ENCODE peak calls at places on chromosomes 7 and 10, in six cellular contexts. E is osteocyte, N is fibroblast of pulmonary artery, S is HCT116, R is cardiac muscle cell, J is WTC11. L is an unnamed sample.

GRCh38 chr10:101609481-101609880 is 21.4 kb downstream of the DPCD start:
- DNase-seq in N (no peak), R (no peak), S (no peak), J (no peak), E (no peak), L (no peak)

GRCh38 chr7:32253245-32253644 is 183.0 kb upstream of the PDE1C start:
- DNase-seq in E (no peak), S (no peak), R (no peak), N (no peak), J (no peak), L (no peak)

GRCh38 chr7:149885191-149886017 is 11.6 kb downstream of the ATP6V0E2 start:
- DNase-seq in J (peak), E (no peak), S (no peak), R (no peak), N (no peak), L (no peak)

GRCh38 chr7:31373337-31374289 is 33.1 kb upstream of the NEUROD6 start:
- DNase-seq in J (peak), E (no peak), N (peak), R (peak), S (peak), L (peak)

GRCh38 chr7:84506151-84506550 is 311.6 kb upstream of the SEMA3A start:
- DNase-seq in N (no peak), R (no peak), J (no peak), E (no peak), S (no peak), L (no peak)

GRCh38 chr10:117167346-117168134 is 29.5 kb upstream of the VAX1 start:
- DNase-seq in S (no peak), N (no peak), E (no peak), J (no peak), R (no peak), L (no peak)

GRCh38 chr10:43236176-43236850 is 30.6 kb downstream of the RASGEF1A start:
- DNase-seq in R (no peak), E (no peak), N (no peak), J (no peak), S (no peak), L (no peak)

GRCh38 chr10:78038105-78038504 is 4.4 kb downstream of the RPS24 start:
- DNase-seq in S (no peak), R (no peak), N (peak), E (no peak), J (no peak), L (no peak)

GRCh38 chr7:132790104-132790503 is 213.8 kb upstream of the PLXNA4 start:
- DNase-seq in J (no peak), N (no peak), E (no peak), S (no peak), R (no peak), L (no peak)

GRCh38 chr7:55019691-55020480 is 1.1 kb downstream of the EGFR start:
- DNase-seq in R (peak), N (no peak), J (peak), E (no peak), S (no peak), L (peak)

GRCh38 chr10:129545257-129545656 is 78.2 kb downstream of the MGMT start:
- DNase-seq in R (no peak), N (peak), S (no peak), J (no peak), E (peak), L (no peak)

GRCh38 chr10:16987129-16987670 is 142.4 kb downstream of the CUBN start:
- DNase-seq in J (no peak), E (no peak), N (peak), R (no peak), S (no peak), L (no peak)

GRCh38 chr7:94223375-94224084 is 171.2 kb upstream of the COL1A2 start:
- DNase-seq in N (peak), R (peak), J (peak), E (no peak), S (peak), L (peak)

GRCh38 chr10:62724465-62724864 is 80.1 kb upstream of the ADO start:
- DNase-seq in E (no peak), R (no peak), J (peak), S (peak), N (no peak), L (no peak)

GRCh38 chr7:66307591-66308215 is 102.6 kb downstream of the TPST1 start:
- DNase-seq in S (no peak), E (no peak), N (peak), R (peak), J (no peak), L (no peak)

GRCh38 chr10:109062371-109062770 is 860.9 kb downstream of the XPNPEP1 start:
- DNase-seq in R (no peak), E (no peak), N (peak), S (no peak), J (no peak), L (no peak)

GRCh38 chr10:44281089-44281613 is 103.7 kb downstream of the CXCL12 start:
- DNase-seq in N (no peak), S (no peak), R (no peak), E (no peak), J (no peak), L (no peak)

GRCh38 chr7:121741896-121742295 is 131.1 kb upstream of the PTPRZ1 start:
- DNase-seq in S (no peak), N (peak), E (no peak), R (no peak), J (no peak), L (no peak)

GRCh38 chr10:5762531-5762930 is 50.7 kb downstream of the GDI2 start:
- DNase-seq in S (no peak), E (no peak), N (no peak), J (no peak), R (no peak), L (no peak)

GRCh38 chr7:128959296-128959695 is 21.6 kb downstream of the IRF5 start:
- DNase-seq in R (no peak), J (no peak), N (no peak), S (no peak), E (no peak), L (no peak)

GRCh38 chr7:83469076-83469475 is 179.9 kb downstream of the SEMA3E start:
- DNase-seq in N (peak), J (no peak), R (no peak), S (no peak), E (no peak), L (no peak)

GRCh38 chr10:63883861-63884260 is 362.7 kb downstream of the REEP3 start:
- DNase-seq in R (no peak), E (no peak), J (no peak), S (no peak), N (no peak), L (no peak)

GRCh38 chr7:76358053-76358477 is 726 bp downstream of the YWHAG start:
- DNase-seq in J (peak), E (no peak), S (no peak), R (no peak), N (no peak), L (peak)

GRCh38 chr7:109552017-109552416 is 982.3 kb downstream of the DNAJB9 start:
- DNase-seq in J (no peak), S (no peak), E (no peak), R (no peak), N (no peak), L (no peak)

GRCh38 chr7:2036786-2037185 is 196.0 kb downstream of the MAD1L1 start:
- DNase-seq in E (no peak), J (peak), R (no peak), N (no peak), S (no peak), L (no peak)

GRCh38 chr10:95553674-95554073 is 7.5 kb downstream of the SORBS1 start:
- DNase-seq in J (no peak), R (no peak), S (no peak), E (no peak), N (no peak), L (no peak)

GRCh38 chr7:69599211-69599878 is 1.1 kb downstream of the AUTS2 start:
- DNase-seq in J (peak), N (no peak), E (no peak), R (peak), S (no peak), L (peak)

GRCh38 chr7:150945171-150945852 is 32.8 kb downstream of the KCNH2 start:
- DNase-seq in N (no peak), R (no peak), S (no peak), E (no peak), J (no peak), L (no peak)

GRCh38 chr10:84163992-84164391 is 9.6 kb upstream of the GPR15LG start:
- DNase-seq in J (no peak), R (no peak), S (no peak), E (no peak), N (no peak), L (no peak)

GRCh38 chr7:3164363-3164762 is 120.7 kb upstream of the CARD11 start:
- DNase-seq in S (no peak), J (no peak), E (no peak), R (peak), N (no peak), L (no peak)

GRCh38 chr10:1543596-1543995 is 193.7 kb downstream of the ADARB2 start:
- DNase-seq in R (no peak), J (peak), N (no peak), S (no peak), E (no peak), L (no peak)

GRCh38 chr7:11810043-11810625 is 21.9 kb downstream of the THSD7A start:
- DNase-seq in S (no peak), J (no peak), R (peak), E (no peak), N (no peak), L (no peak)

GRCh38 chr7:5776894-5777645 is 4.4 kb downstream of the RNF216 start:
- DNase-seq in J (no peak), N (no peak), S (no peak), E (no peak), R (no peak), L (no peak)

GRCh38 chr7:134078991-134079390 is 48.1 kb upstream of the LRGUK start:
- DNase-seq in E (no peak), R (no peak), N (no peak), J (no peak), S (no peak), L (no peak)

GRCh38 chr7:33673029-33673700 is 232.2 kb upstream of the BMPER start:
- DNase-seq in N (no peak), E (no peak), J (peak), S (no peak), R (no peak), L (no peak)
- TF ChIP-seq CTCF in N (peak), E (peak), J (peak), S (no peak), R (no peak), L (no peak)

GRCh38 chr7:137816696-137817320 is 30.0 kb downstream of the DGKI start:
- DNase-seq in N (peak), R (no peak), J (peak), S (no peak), E (no peak), L (no peak)
- TF ChIP-seq CTCF in N (peak), R (peak), J (no peak), S (peak), E (peak), L (peak)

GRCh38 chr10:127353544-127353943 is 157.2 kb upstream of the INSYN2A start:
- DNase-seq in E (no peak), R (no peak), S (no peak), J (no peak), N (no peak), L (no peak)

GRCh38 chr10:127349737-127350136 is 153.3 kb upstream of the INSYN2A start:
- DNase-seq in S (no peak), R (peak), N (peak), E (no peak), J (no peak), L (no peak)

GRCh38 chr10:127354255-127354654 is 157.9 kb upstream of the INSYN2A start:
- DNase-seq in N (peak), J (no peak), S (no peak), E (no peak), R (no peak), L (no peak)

GRCh38 chr10:127357265-127357664 is 160.9 kb upstream of the INSYN2A start:
- DNase-seq in J (no peak), R (peak), E (no peak), S (no peak), N (no peak), L (no peak)

DNA sequence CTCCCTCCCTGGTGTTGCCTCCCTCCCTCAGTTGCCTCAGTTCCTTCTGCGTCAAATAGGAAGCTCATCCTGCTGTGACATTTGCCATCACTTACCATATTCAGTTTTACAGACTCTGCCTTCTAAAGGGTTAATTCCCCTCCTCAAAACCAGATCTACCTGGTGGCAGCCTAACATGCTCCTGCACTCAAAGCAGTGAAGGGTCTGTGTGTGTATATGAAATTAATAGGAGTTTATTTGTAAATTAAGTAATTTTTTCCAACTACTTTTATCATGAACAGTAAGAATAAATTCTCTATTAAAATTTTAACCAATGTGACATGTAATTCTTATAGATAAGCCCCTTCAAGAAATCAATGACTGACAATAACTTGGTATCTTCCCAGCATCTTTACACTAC is 158.6 kb upstream of the INSYN2A start:
- DNase-seq in R (no peak), J (no peak), S (peak), E (no peak), N (peak), L (no peak)
- TF ChIP-seq CTCF in R (peak), J (peak), S (peak), E (peak), N (peak), L (peak)

GRCh38 chr10:14196113-14196512 is 134.6 kb downstream of the FRMD4A start:
- DNase-seq in S (no peak), R (no peak), J (no peak), N (no peak), E (no peak), L (no peak)

GRCh38 chr10:14205246-14205645 is 125.5 kb downstream of the FRMD4A start:
- DNase-seq in J (no peak), E (no peak), N (no peak), R (no peak), S (no peak), L (no peak)

GRCh38 chr10:14195455-14195854 is 135.3 kb downstream of the FRMD4A start:
- DNase-seq in N (no peak), S (no peak), J (no peak), R (no peak), E (no peak), L (no peak)

DNA sequence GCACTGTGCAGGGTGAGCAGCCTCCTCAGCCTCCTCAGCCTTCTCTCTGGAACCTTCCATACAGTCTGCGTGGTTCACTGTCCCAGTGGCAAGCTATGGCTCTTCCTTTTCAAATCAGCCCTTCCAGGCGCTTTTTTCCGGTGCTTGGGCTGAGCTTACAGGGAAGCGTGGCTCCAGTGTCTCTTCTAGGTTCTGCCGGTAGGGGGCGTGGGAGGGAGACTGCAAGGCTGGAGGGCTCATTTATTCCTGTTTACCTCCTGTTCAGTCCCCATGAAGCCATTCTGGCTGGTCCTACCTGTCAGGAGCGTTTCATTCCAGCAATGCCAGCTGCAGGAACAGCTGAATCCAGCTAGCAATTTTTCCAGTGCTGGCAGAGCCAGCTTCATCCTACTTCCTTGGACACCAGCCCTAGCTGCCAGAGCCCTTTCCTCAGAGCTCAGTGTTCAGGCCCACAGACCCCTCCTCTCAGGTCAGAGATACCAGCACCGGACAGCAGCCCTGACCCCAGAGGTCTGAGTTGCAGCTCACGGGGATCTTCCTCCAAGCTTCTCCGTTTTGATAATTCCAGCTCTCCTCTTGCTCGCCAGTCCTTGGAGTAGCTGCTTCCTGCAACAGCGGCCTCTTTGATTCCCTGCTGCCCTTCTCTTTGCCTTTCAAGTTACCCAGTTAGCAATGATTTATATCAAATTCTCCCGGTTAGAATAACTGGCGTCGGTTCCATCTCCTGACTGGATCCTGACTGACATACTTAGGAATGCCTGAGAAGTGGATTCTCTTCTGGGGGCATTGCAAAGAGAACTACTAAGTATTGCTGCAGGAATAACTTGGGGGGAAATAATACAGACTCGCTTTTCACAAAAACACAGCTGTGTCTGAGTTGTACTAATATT is 129.8 kb downstream of the FRMD4A start:
- DNase-seq in E (no peak), R (no peak), J (peak), N (no peak), S (no peak), L (peak)
- TF ChIP-seq CTCF in E (peak), R (peak), J (peak), N (peak), S (peak), L (peak)

GRCh38 chr7:50431906-50432305 is 18.2 kb downstream of the FIGNL1 start:
- DNase-seq in J (no peak), R (no peak), N (no peak), E (no peak), S (no peak), L (no peak)
- TF ChIP-seq CTCF in J (no peak), R (no peak), N (no peak), E (no peak), S (no peak), L (no peak)

GRCh38 chr7:913736-914520 is 37.6 kb downstream of the GET4 start:
- DNase-seq in E (no peak), R (no peak), N (no peak), J (no peak), S (no peak), L (no peak)
- TF ChIP-seq CTCF in E (no peak), R (no peak), N (no peak), J (no peak), S (no peak), L (no peak)

GRCh38 chr7:106736508-106737201 is 75.7 kb upstream of the CCDC71L start:
- DNase-seq in J (peak), E (no peak), N (peak), R (peak), S (peak), L (no peak)

GRCh38 chr7:106735637-106736036 is 74.7 kb upstream of the CCDC71L start:
- DNase-seq in R (no peak), E (no peak), S (no peak), N (no peak), J (no peak), L (no peak)

GRCh38 chr7:106736123-106736507 is 75.2 kb upstream of the CCDC71L start:
- DNase-seq in S (no peak), N (no peak), J (no peak), R (no peak), E (no peak), L (no peak)

GRCh38 chr7:106732045-106732444 is 71.1 kb upstream of the CCDC71L start:
- DNase-seq in N (no peak), S (no peak), J (no peak), E (no peak), R (no peak), L (no peak)

DNA sequence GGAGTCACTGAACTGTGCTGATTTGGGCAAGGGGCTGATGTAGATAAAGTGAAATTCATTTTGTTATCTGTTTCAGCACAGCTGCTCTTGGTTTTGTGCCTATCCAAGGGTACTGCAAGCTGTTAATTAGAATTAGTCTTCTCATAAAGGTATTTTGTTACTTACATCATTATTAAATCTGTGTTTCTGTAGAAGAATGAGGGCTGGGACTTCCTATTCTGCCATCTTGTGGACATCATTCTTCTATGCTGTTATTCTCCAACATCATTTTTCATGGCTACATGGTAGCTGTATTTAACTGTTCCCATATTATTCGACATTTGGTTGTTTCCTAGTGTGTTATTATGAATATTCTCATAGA is 76.2 kb upstream of the CCDC71L start:
- DNase-seq in J (no peak), E (no peak), S (no peak), N (peak), R (no peak), L (no peak)
- TF ChIP-seq CTCF in J (no peak), E (peak), S (peak), N (peak), R (peak), L (peak)

GRCh38 chr7:123285076-123285700 is 85.4 kb upstream of the SLC13A1 start:
- DNase-seq in J (peak), N (no peak), E (no peak), S (no peak), R (no peak), L (no peak)
- TF ChIP-seq CTCF in J (peak), N (no peak), E (no peak), S (no peak), R (no peak), L (no peak)

DNA sequence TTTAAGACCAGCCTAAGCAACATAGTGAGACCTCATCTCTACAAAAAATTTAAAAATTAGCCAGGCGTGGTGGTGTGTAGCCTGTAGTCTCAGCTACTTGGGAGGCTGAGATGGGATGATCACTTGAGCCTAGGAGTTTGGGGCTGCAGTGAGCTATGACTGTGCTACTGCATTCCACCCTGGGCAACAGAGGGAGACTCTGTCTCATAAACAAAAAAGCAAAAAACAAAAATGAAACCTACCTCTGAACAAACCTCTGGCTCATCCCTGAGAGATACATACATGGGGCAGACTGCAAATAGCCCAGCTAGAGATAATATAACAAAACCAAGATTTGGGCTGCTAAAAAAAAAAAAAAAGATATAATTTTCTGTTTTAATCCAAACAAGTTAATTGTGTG is 19.5 kb downstream of the C10orf67 start:
- DNase-seq in E (no peak), J (no peak), R (no peak), S (no peak), N (no peak), L (no peak)
- TF ChIP-seq CTCF in E (no peak), J (no peak), R (peak), S (no peak), N (peak), L (no peak)